ENCODE peak calls at places on chromosomes 6 and 20, in seven cellular contexts. X is stimulated activated CD8-positive, alpha-beta memory T cell treated with anti-CD3 and anti-CD28 coated beads, Interleukin-4, amount 100 ng/mL, for 48 hours; A is stimulated activated CD4-positive, alpha-beta T cell treated with anti-CD3 and anti-CD28 coated beads, Interleukin-15, amount 100 ng/mL, for 24 hours; C is heart right ventricle; Z is AG04449; M is mesendoderm; Y is activated gamma-delta T cell treated with anti-CD3 and anti-CD28 coated beads, Interleukin-2, amount 50 U/mL, for 16 hours. E is an unnamed sample.

GRCh38 chr6:124434416-124434815 is 527.8 kb upstream of the RNF217 start:
- DNase-seq in X (no peak), C (no peak), A (no peak), Y (no peak), M (no peak), Z (no peak), E (no peak)

GRCh38 chr6:106257195-106257594 is 68.4 kb downstream of the ATG5 start:
- DNase-seq in M (no peak), A (no peak), Y (no peak), C (no peak), Z (no peak), X (no peak), E (no peak)

GRCh38 chr6:7204726-7205125 is 97.0 kb downstream of the RREB1 start:
- DNase-seq in A (no peak), M (no peak), Y (no peak), C (no peak), X (no peak), Z (peak), E (no peak)

GRCh38 chr6:125989631-125990030 is 3.3 kb downstream of the TRMT11 start:
- DNase-seq in A (no peak), Z (no peak), M (peak), X (no peak), C (no peak), Y (no peak), E (no peak)

GRCh38 chr20:34402461-34402860 is 39.4 kb downstream of the ITCH start:
- DNase-seq in Z (no peak), C (no peak), Y (no peak), X (no peak), M (peak), A (no peak), E (no peak)

GRCh38 chr6:74167951-74168350 is 471.9 kb downstream of the CD109 start:
- DNase-seq in C (no peak), A (no peak), X (no peak), M (no peak), Y (no peak), Z (no peak), E (no peak)

GRCh38 chr6:169669147-169669546 is 32.7 kb downstream of the WDR27 start:
- DNase-seq in C (no peak), X (no peak), Y (no peak), A (no peak), Z (no peak), M (no peak), E (no peak)

GRCh38 chr6:31400467-31401289 is 2.7 kb upstream of the MICA start:
- DNase-seq in Y (peak), Z (no peak), C (peak), X (peak), A (peak), M (peak), E (peak)

GRCh38 chr6:33770116-33770832 is 18.7 kb downstream of the LEMD2 start:
- DNase-seq in X (no peak), Y (no peak), Z (no peak), A (no peak), M (no peak), C (no peak), E (no peak)

GRCh38 chr20:51128198-51128597 is 105.3 kb upstream of the KCNG1 start:
- DNase-seq in X (peak), M (no peak), A (peak), Y (no peak), C (no peak), Z (peak), E (no peak)

GRCh38 chr6:37983720-37984501 is 164.4 kb downstream of the ZFAND3 start:
- DNase-seq in M (no peak), A (no peak), C (no peak), Y (no peak), X (no peak), Z (no peak), E (no peak)

GRCh38 chr6:40288919-40289318 is 298.2 kb downstream of the LRFN2 start:
- DNase-seq in X (no peak), Y (no peak), C (no peak), A (no peak), M (no peak), Z (no peak), E (no peak)

GRCh38 chr6:13355043-13355945 is 27.0 kb upstream of the TBC1D7 start:
- DNase-seq in Y (no peak), X (peak), C (no peak), M (peak), Z (peak), A (peak), E (no peak)

GRCh38 chr20:62405981-62406513 is 1.0 kb downstream of the CABLES2 start:
- DNase-seq in Z (no peak), A (no peak), Y (no peak), C (no peak), X (no peak), M (no peak), E (no peak)

GRCh38 chr20:45949542-45950329 is 15.3 kb downstream of the PCIF1 start:
- DNase-seq in C (no peak), Z (no peak), M (no peak), Y (no peak), X (no peak), A (no peak), E (no peak)

GRCh38 chr20:5626603-5627002 is 123.6 kb upstream of the SHLD1 start:
- DNase-seq in C (no peak), Y (no peak), M (no peak), Z (no peak), X (no peak), A (no peak), E (no peak)

GRCh38 chr20:910840-911770 is 5.0 kb downstream of the ANGPT4 start:
- DNase-seq in C (no peak), Y (no peak), X (no peak), Z (peak), A (no peak), M (no peak), E (peak)

GRCh38 chr6:125041740-125042459 is 79.7 kb downstream of the RNF217 start:
- DNase-seq in M (no peak), X (no peak), A (no peak), Z (no peak), C (no peak), Y (no peak), E (no peak)

GRCh38 chr6:37354526-37355384 is 972 bp downstream of the RNF8 start:
- DNase-seq in Z (no peak), C (peak), A (peak), X (peak), Y (no peak), M (peak), E (no peak)

GRCh38 chr20:46218656-46219055 is 89.6 kb downstream of the CDH22 start:
- DNase-seq in Z (no peak), X (no peak), Y (no peak), C (no peak), M (no peak), A (no peak), E (no peak)

GRCh38 chr20:25360631-25361286 is 29.9 kb downstream of the ABHD12 start:
- DNase-seq in Y (no peak), C (no peak), Z (peak), A (no peak), X (no peak), M (peak), E (no peak)

GRCh38 chr6:128421788-128422187 is 98.6 kb downstream of the PTPRK start:
- DNase-seq in C (no peak), A (no peak), M (no peak), X (no peak), Z (no peak), Y (no peak), E (no peak)

GRCh38 chr20:10307359-10307735 is 88.7 kb downstream of the SNAP25 start:
- DNase-seq in M (no peak), C (no peak), A (no peak), X (no peak), Z (no peak), Y (no peak), E (no peak)

GRCh38 chr6:10099086-10099499 is 315.8 kb downstream of the TFAP2A start:
- DNase-seq in Z (no peak), X (no peak), Y (no peak), C (no peak), M (peak), A (no peak), E (no peak)

GRCh38 chr20:2920473-2920872 is 47.2 kb downstream of the PTPRA start:
- DNase-seq in C (no peak), A (no peak), M (peak), Y (no peak), X (no peak), Z (no peak), E (no peak)

GRCh38 chr6:15008269-15008668 is 237.6 kb upstream of the JARID2 start:
- DNase-seq in Y (no peak), C (no peak), X (no peak), M (no peak), Z (no peak), A (no peak), E (no peak)

GRCh38 chr20:33154252-33154651 is 13.7 kb upstream of the BPIFA2 start:
- DNase-seq in Y (no peak), Z (no peak), A (no peak), C (no peak), X (no peak), M (no peak), E (no peak)

GRCh38 chr6:125512621-125513020 is 210.9 kb upstream of the HDDC2 start:
- DNase-seq in Y (no peak), C (no peak), M (peak), A (no peak), X (no peak), Z (no peak), E (no peak)

GRCh38 chr20:54353337-54353736 is 122.1 kb upstream of the DOK5 start:
- DNase-seq in X (no peak), C (no peak), A (no peak), Y (no peak), Z (no peak), M (no peak), E (no peak)

GRCh38 chr20:53929974-53930650 is 140.3 kb downstream of the BCAS1 start:
- DNase-seq in Z (no peak), Y (no peak), M (no peak), X (no peak), C (no peak), A (no peak), E (no peak)

GRCh38 chr6:14757414-14757813 is 488.5 kb upstream of the JARID2 start:
- DNase-seq in Z (no peak), A (no peak), M (no peak), Y (no peak), X (no peak), C (no peak), E (no peak)

GRCh38 chr6:136676075-136676474 is 116.2 kb downstream of the MAP3K5 start:
- DNase-seq in C (no peak), X (no peak), Y (no peak), M (peak), A (no peak), Z (no peak), E (no peak)

GRCh38 chr6:4743026-4743425 is 33.2 kb upstream of the CDYL start:
- DNase-seq in A (no peak), Z (no peak), C (no peak), M (peak), Y (no peak), X (no peak), E (no peak)

GRCh38 chr6:99592900-99593299 is 13.7 kb upstream of the PRDM13 start:
- DNase-seq in C (no peak), Y (no peak), M (no peak), X (no peak), Z (no peak), A (no peak), E (no peak)

GRCh38 chr20:25063546-25063945 is 5.6 kb upstream of the ACSS1 start:
- DNase-seq in A (no peak), Y (no peak), X (no peak), Z (no peak), C (no peak), M (no peak), E (no peak)

GRCh38 chr6:17179246-17180073 is 77.6 kb downstream of the STMND1 start:
- DNase-seq in Y (no peak), X (no peak), Z (no peak), A (no peak), M (no peak), C (no peak), E (no peak)

GRCh38 chr6:28816909-28817807 is 106.6 kb downstream of the TRIM27 start:
- DNase-seq in C (no peak), Y (no peak), X (peak), A (peak), M (peak), Z (peak), E (no peak)